ENCODE peak calls at places on chromosomes 1 and 21, in nine cellular contexts. I is psoas muscle, D is OCI-LY7, P is mucosa of descending colon, Q is transverse colon, S is kidney, E is left ventricle myocardium inferior, A is adipocyte, L is body of pancreas. R is an unnamed sample.

GRCh38 chr1:245688536-245689453 is 534.0 kb downstream of the KIF26B start:
- DNase-seq in I (no peak), D (no peak), P (no peak), Q (no peak), S (peak; percentile 66), E (no peak), A (no peak), L (no peak), R (no peak)

GRCh38 chr1:175409938-175410337 is 217.4 kb upstream of the KIAA0040 start:
- DNase-seq in I (no peak), D (no peak), P (no peak), Q (no peak), S (no peak), E (no peak), A (no peak), L (no peak), R (no peak)

GRCh38 chr1:76040327-76040868 is 34.1 kb upstream of the ST6GALNAC3 start:
- DNase-seq in I (no peak), D (no peak), P (peak; percentile 60), Q (peak; percentile 36), S (no peak), E (no peak), A (no peak), L (no peak), R (no peak)

GRCh38 chr1:14996133-14997050 is 157.2 kb upstream of the TMEM51 start:
- DNase-seq in I (peak; percentile 48), D (no peak), P (no peak), Q (no peak), S (peak; percentile 84), E (no peak), A (peak; percentile 74), L (no peak), R (no peak)

GRCh38 chr1:98107256-98107655 is 186.4 kb upstream of the DPYD start:
- DNase-seq in I (no peak), D (no peak), P (no peak), Q (no peak), S (no peak), E (no peak), A (no peak), L (no peak), R (no peak)

GRCh38 chr1:55362558-55362957 is 147.4 kb upstream of the USP24 start:
- DNase-seq in I (no peak), D (no peak), P (no peak), Q (no peak), S (no peak), E (no peak), A (peak; percentile 54), L (no peak), R (no peak)

GRCh38 chr1:52574594-52574993 is 21.7 kb upstream of the TUT4 start:
- DNase-seq in I (no peak), D (no peak), P (no peak), Q (no peak), S (no peak), E (no peak), A (peak; percentile 90), L (no peak), R (no peak)

GRCh38 chr1:208318150-208318734 is 74.1 kb upstream of the PLXNA2 start:
- DNase-seq in I (no peak), D (no peak), P (no peak), Q (no peak), S (no peak), E (no peak), A (no peak), L (no peak), R (no peak)

GRCh38 chr1:9239622-9240401 is 5.2 kb downstream of the H6PD start:
- DNase-seq in I (peak; percentile 65), D (peak; percentile 69), P (peak; percentile 78), Q (peak; percentile 69), S (no peak), E (peak; percentile 59), A (peak; percentile 76), L (no peak), R (peak; percentile 53)

GRCh38 chr1:29235955-29236742 is at the start of gene PTPRU:
- DNase-seq in I (peak; percentile 81), D (peak; percentile 73), P (peak; percentile 82), Q (peak; percentile 84), S (peak; percentile 93), E (peak; percentile 81), A (peak; percentile 93), L (peak; percentile 87), R (peak; percentile 74)

GRCh38 chr1:46522184-46522968 is 29.1 kb downstream of the KNCN start:
- DNase-seq in I (peak; percentile 63), D (no peak), P (no peak), Q (peak; percentile 30), S (peak; percentile 75), E (no peak), A (peak; percentile 40), L (peak; percentile 33), R (peak; percentile 32)

GRCh38 chr1:234755449-234755863 is 145.5 kb upstream of the IRF2BP2 start:
- DNase-seq in I (peak; percentile 77), D (no peak), P (peak; percentile 70), Q (peak; percentile 77), S (peak; percentile 89), E (peak; percentile 76), A (peak; percentile 26), L (peak; percentile 78), R (peak; percentile 80)

GRCh38 chr1:70143052-70143659 is 62.2 kb downstream of the LRRC40 start:
- DNase-seq in I (no peak), D (no peak), P (no peak), Q (no peak), S (no peak), E (no peak), A (peak; percentile 78), L (no peak), R (no peak)

GRCh38 chr21:31518580-31518979 is 140.9 kb upstream of the SOD1 start:
- DNase-seq in I (no peak), D (no peak), P (no peak), Q (no peak), S (no peak), E (no peak), A (no peak), L (no peak), R (no peak)

GRCh38 chr1:85343612-85344255 is 67.3 kb upstream of the BCL10 start:
- DNase-seq in I (no peak), D (no peak), P (no peak), Q (no peak), S (no peak), E (no peak), A (peak; percentile 60), L (no peak), R (no peak)

GRCh38 chr1:237901284-237901870 is 10.7 kb upstream of the ZP4 start:
- DNase-seq in I (no peak), D (peak; percentile 16), P (no peak), Q (no peak), S (no peak), E (no peak), A (no peak), L (peak; percentile 12), R (no peak)

GRCh38 chr1:205430631-205431305 is 8.9 kb upstream of the LEMD1 start:
- DNase-seq in I (peak; percentile 59), D (peak; percentile 88), P (no peak), Q (peak; percentile 71), S (no peak), E (peak; percentile 61), A (peak; percentile 69), L (peak; percentile 75), R (peak; percentile 80)

GRCh38 chr1:36881541-36881940 is 152.8 kb downstream of the GRIK3 start:
- DNase-seq in I (no peak), D (no peak), P (no peak), Q (no peak), S (no peak), E (no peak), A (no peak), L (no peak), R (peak; percentile 6)

DNA sequence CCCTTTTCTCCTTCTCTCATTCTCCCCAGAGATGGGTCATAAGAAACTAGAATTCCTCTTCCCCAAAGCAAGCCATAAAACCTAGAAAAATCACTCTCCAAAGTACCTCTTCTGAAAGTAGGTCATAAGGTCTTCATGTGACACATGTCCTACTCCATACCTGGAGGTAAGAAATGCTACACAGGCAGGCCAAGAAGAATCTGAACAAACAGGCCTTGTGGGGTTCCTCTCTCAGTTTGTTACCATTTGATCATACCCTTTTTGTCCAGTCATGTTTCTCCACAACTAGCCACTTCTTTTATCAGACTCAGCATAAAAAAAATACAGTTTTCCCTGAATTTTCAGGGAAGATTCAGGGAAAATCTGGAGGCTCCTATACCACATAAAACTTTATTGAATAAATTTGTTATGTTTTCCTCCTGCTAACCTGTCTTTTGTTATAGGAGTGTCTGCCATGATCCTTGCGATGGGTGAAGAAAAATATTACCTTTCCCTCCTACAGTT is 134.4 kb upstream of the LMO4 start:
- DNase-seq in I (no peak), D (no peak), P (no peak), Q (no peak), S (no peak), E (no peak), A (no peak), L (no peak), R (no peak)
- H3K4me1 ChIP-seq in I (no peaks in the 10 kb centered on the region), D (no peaks in the 10 kb centered on the region), P (no peaks in the 10 kb centered on the region), Q (no peaks in the 10 kb centered on the region), S (no peaks in the 10 kb centered on the region), E (no peaks in the 10 kb centered on the region), A (no peaks in the 10 kb centered on the region), L (no peaks in the 10 kb centered on the region), R (no peaks in the 10 kb centered on the region)

DNA sequence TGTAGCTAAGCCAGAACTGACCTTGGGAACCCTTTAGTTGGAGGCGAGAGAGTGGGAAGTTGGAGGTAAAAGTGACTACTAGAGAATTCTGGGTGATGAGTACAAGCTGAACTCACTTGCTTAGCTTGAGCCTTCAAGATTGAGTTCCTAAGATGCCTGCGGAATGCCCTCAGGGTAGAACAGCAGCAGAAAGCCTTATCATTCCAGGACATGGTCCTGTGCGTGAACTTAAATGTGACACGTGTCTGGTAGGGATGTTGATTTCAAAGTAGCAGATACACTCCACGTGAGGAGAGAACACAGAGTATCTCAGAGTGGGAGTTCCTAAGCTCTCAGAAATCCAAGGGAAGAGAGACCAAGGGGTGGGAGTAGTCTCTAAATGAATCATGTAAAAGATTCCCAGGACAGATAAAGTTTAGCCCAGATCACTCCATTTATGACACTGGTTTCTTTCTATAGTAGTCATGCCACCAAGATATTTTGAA is 60.1 kb downstream of the KCNK1 start:
- DNase-seq in I (no peak), D (no peak), P (no peak), Q (no peak), S (no peak), E (no peak), A (peak; percentile 5), L (no peak), R (no peak)
- H3K4me1 ChIP-seq in I (no peaks in the 10 kb centered on the region), D (no peaks in the 10 kb centered on the region), P (peaks cover under 1% of the 10 kb centered on the region), Q (no peaks in the 10 kb centered on the region), S (peaks cover 13% of the 10 kb centered on the region), E (peaks cover 21% of the 10 kb centered on the region), A (no peaks in the 10 kb centered on the region), L (peaks cover 19% of the 10 kb centered on the region), R (no peaks in the 10 kb centered on the region)

GRCh38 chr1:111212634-111213335 is 12.3 kb upstream of the DENND2D start:
- DNase-seq in I (no peak), D (no peak), P (no peak), Q (no peak), S (no peak), E (no peak), A (no peak), L (no peak), R (no peak)
- H3K4me1 ChIP-seq in I (no peaks in the 10 kb centered on the region), D (peaks cover 54% of the 10 kb centered on the region), P (no peaks in the 10 kb centered on the region), Q (no peaks in the 10 kb centered on the region), S (peaks cover 2% of the 10 kb centered on the region), E (no peaks in the 10 kb centered on the region), A (peaks cover 17% of the 10 kb centered on the region), L (no peaks in the 10 kb centered on the region), R (no peaks in the 10 kb centered on the region)

DNA sequence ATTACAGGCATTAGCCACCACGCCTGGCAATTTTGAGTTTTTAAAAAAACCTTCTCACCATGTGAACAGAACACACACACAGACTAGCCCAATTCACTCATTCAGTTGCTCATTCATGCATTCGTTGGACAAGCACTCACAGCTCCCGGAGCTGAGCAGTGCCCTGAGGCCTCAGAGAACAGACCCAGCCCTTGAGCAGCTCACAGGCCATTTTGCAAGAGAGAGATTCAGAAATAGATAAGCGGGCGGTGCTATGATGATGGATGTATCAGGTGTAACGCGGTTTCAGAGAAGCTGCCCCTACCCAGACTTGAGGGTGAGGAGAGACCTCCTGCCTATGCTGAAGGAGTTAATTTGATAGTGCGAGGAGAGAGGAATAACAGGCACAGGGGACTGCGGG is 18.6 kb downstream of the PTAFR start:
- DNase-seq in I (no peak), D (no peak), P (no peak), Q (no peak), S (no peak), E (no peak), A (no peak), L (no peak), R (no peak)
- H3K4me1 ChIP-seq in I (no peaks in the 10 kb centered on the region), D (peaks cover 25% of the 10 kb centered on the region), P (no peaks in the 10 kb centered on the region), Q (peaks cover 4% of the 10 kb centered on the region), S (peaks cover 7% of the 10 kb centered on the region), E (peaks cover 30% of the 10 kb centered on the region), A (peaks cover 12% of the 10 kb centered on the region), L (no peaks in the 10 kb centered on the region), R (no peaks in the 10 kb centered on the region)